ENCODE peak calls at places on chromosomes 4 and X, in seven cellular contexts. Z is mammary epithelial cell, P is omental fat pad, K is endodermal cell, R is uterus, M is SK-N-SH, Y is tibial nerve. G is an unnamed sample.

GRCh38 chrX:44906041-44906440 is 33.1 kb downstream of the KDM6A start:
- DNase-seq in Z (no peak), P (no peak), K (no peak), R (no peak), M (no peak), Y (no peak), G (no peak)

GRCh38 chr4:74547042-74547441 is 102.1 kb downstream of the AREG start:
- DNase-seq in Z (peak), P (no peak), K (no peak), R (no peak), M (no peak), Y (no peak), G (no peak)

GRCh38 chr4:180923476-180923875 is 1319.7 kb upstream of the TENM3 start:
- DNase-seq in Z (peak), P (no peak), K (no peak), R (no peak), M (no peak), Y (no peak), G (no peak)

GRCh38 chrX:54180403-54180802 is 2.7 kb downstream of the FAM120C start:
- DNase-seq in Z (no peak), P (no peak), K (no peak), R (no peak), M (no peak), Y (no peak), G (no peak)

GRCh38 chrX:17588303-17588702 is 149.0 kb upstream of the SCML1 start:
- DNase-seq in Z (no peak), P (no peak), K (no peak), R (no peak), M (no peak), Y (no peak), G (no peak)

GRCh38 chr4:156615066-156615514 is 356.5 kb downstream of the PDGFC start:
- DNase-seq in Z (peak), P (no peak), K (no peak), R (no peak), M (no peak), Y (no peak), G (no peak)

GRCh38 chrX:6184900-6185515 is 43.7 kb downstream of the NLGN4X start:
- DNase-seq in Z (peak), P (no peak), K (no peak), R (no peak), M (no peak), Y (no peak), G (no peak)

GRCh38 chr4:141350122-141350904 is 129.6 kb downstream of the ZNF330 start:
- DNase-seq in Z (peak), P (no peak), K (no peak), R (peak), M (no peak), Y (no peak), G (no peak)

GRCh38 chrX:139759637-139760036 is 51.7 kb upstream of the MCF2 start:
- DNase-seq in Z (peak), P (no peak), K (peak), R (no peak), M (no peak), Y (no peak), G (no peak)

GRCh38 chrX:826448-826847 is 195.9 kb downstream of the SHOX start:
- DNase-seq in Z (no peak), P (no peak), K (no peak), R (no peak), M (no peak), Y (no peak), G (no peak)

GRCh38 chrX:148133099-148133725 is 152.1 kb downstream of the FMR1NB start:
- DNase-seq in Z (peak), P (no peak), K (no peak), R (no peak), M (no peak), Y (no peak), G (no peak)

GRCh38 chr4:26719954-26720552 is 136.2 kb downstream of the TBC1D19 start:
- DNase-seq in Z (no peak), P (no peak), K (no peak), R (no peak), M (peak), Y (no peak), G (no peak)

GRCh38 chr4:41957634-41958033 is 22.4 kb downstream of the TMEM33 start:
- DNase-seq in Z (no peak), P (no peak), K (no peak), R (no peak), M (peak), Y (no peak), G (no peak)

GRCh38 chr4:41967392-41967791 is 14.2 kb upstream of the DCAF4L1 start:
- DNase-seq in Z (no peak), P (no peak), K (no peak), R (no peak), M (no peak), Y (no peak), G (no peak)

GRCh38 chr4:41964401-41964800 is 17.2 kb upstream of the DCAF4L1 start:
- DNase-seq in Z (no peak), P (no peak), K (no peak), R (no peak), M (no peak), Y (no peak), G (no peak)

DNA sequence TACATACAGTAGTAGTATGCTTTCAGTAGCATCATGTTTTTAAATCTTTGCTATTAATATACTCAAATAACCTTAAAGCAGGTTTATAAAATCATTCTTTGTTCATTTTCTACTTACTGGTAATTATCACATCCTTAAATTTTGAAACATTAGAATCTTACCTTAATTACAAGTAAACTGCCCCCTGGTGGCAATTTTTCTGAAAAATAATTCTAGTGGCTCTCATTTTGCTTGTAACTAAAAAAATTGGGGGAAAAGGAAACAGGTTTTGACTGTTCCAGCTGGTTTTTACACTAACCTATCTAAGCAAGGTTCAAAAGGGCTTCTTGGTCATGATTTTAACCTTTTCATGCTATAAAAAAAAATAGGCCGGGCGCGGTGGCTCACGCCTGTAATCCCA is 18.5 kb upstream of the DCAF4L1 start:
- DNase-seq in Z (no peak), P (no peak), K (no peak), R (no peak), M (peak), Y (no peak), G (no peak)
- TF ChIP-seq CTCF in Z (peak), P (no peak), K (peak), R (no peak), M (peak), Y (no peak), G (peak)

GRCh38 chrX:111169141-111169540 is 73.2 kb downstream of the PAK3 start:
- DNase-seq in Z (no peak), P (no peak), K (no peak), R (no peak), M (no peak), Y (no peak), G (no peak)

GRCh38 chrX:111167334-111167733 is 71.3 kb downstream of the PAK3 start:
- DNase-seq in Z (no peak), P (no peak), K (no peak), R (no peak), M (no peak), Y (no peak), G (no peak)

GRCh38 chrX:111168314-111168713 is 72.3 kb downstream of the PAK3 start:
- DNase-seq in Z (peak), P (no peak), K (peak), R (no peak), M (peak), Y (no peak), G (no peak)

GRCh38 chrX:111165902-111166301 is 69.9 kb downstream of the PAK3 start:
- DNase-seq in Z (no peak), P (no peak), K (no peak), R (no peak), M (no peak), Y (no peak), G (no peak)

GRCh38 chrX:111164728-111165127 is 68.7 kb downstream of the PAK3 start:
- DNase-seq in Z (no peak), P (no peak), K (no peak), R (no peak), M (peak), Y (no peak), G (no peak)
- TF ChIP-seq CTCF in Z (peak), P (no peak), K (peak), R (peak), M (peak), Y (no peak), G (peak)

DNA sequence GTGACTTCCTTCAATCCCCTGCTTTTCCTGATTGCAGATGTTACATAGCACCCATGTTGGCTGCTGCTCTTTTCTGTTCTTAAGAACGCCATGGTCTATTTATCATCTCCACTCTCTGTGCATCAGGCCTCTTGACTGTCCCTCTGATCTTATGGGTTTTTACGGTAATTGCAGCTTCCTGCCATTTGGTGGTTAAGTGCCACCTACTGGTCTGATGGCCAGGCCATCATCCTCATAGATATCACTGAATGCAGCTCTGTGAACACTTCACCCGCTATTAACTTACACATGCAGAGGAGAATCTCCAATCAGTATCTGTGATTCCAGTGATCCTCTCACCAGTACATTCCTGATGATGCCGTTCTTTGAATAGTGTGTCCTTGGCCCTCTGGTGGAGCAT is 382.4 kb downstream of the TRAM1L1 start:
- DNase-seq in Z (no peak), P (no peak), K (peak), R (no peak), M (peak), Y (no peak), G (no peak)
- TF ChIP-seq CTCF in Z (no peak), P (no peak), K (peak), R (no peak), M (peak), Y (no peak), G (peak)

GRCh38 chrX:9860826-9861225 is 74.6 kb downstream of the SHROOM2 start:
- DNase-seq in Z (peak), P (no peak), K (no peak), R (no peak), M (no peak), Y (no peak), G (no peak)

GRCh38 chrX:9859711-9860555 is 73.7 kb downstream of the SHROOM2 start:
- DNase-seq in Z (no peak), P (no peak), K (no peak), R (no peak), M (no peak), Y (no peak), G (no peak)

GRCh38 chrX:9862953-9863352 is 76.7 kb downstream of the SHROOM2 start:
- DNase-seq in Z (no peak), P (no peak), K (no peak), R (no peak), M (no peak), Y (no peak), G (no peak)

GRCh38 chrX:9862525-9862924 is 76.3 kb downstream of the SHROOM2 start:
- DNase-seq in Z (no peak), P (no peak), K (no peak), R (no peak), M (no peak), Y (no peak), G (no peak)

GRCh38 chrX:9861711-9862110 is 75.5 kb downstream of the SHROOM2 start:
- DNase-seq in Z (no peak), P (no peak), K (no peak), R (no peak), M (no peak), Y (no peak), G (no peak)
- TF ChIP-seq CTCF in Z (no peak), P (no peak), K (no peak), R (no peak), M (no peak), Y (no peak), G (no peak)

DNA sequence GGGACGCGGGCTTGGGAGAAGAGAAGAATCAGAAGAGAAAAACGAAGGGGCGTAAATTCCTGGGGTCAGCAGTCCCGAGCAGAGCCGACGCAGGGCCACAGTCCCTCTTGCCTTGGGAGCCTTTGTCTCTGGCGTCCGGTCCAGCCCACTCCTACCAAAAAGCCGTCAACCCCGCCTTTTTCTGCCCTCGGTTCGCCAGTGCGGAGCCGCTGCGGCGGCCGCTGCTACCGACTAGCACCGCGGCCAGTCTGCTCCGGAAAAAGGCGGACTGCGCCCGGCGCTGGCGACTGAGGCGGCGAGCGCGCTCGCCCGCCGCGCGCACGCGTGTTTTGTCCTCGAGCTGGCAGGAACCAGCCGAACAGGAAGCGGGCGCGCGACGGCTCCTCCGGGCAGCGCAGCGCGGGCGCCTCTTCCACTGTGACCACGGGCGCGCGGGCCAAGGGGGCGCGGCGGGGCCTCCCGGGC is 502 bp downstream of the HNRNPDL start:
- DNase-seq in Z (peak), P (no peak), K (no peak), R (no peak), M (no peak), Y (no peak), G (no peak)
- TF ChIP-seq CTCF in Z (no peak), P (no peak), K (no peak), R (no peak), M (no peak), Y (no peak), G (peak)

GRCh38 chr4:122140834-122141233 is 11.3 kb upstream of the BLTP1 start:
- DNase-seq in Z (no peak), P (no peak), K (no peak), R (no peak), M (no peak), Y (no peak), G (no peak)
- TF ChIP-seq CTCF in Z (no peak), P (no peak), K (no peak), R (no peak), M (no peak), Y (no peak), G (no peak)

GRCh38 chr4:100786481-100786880 is 268.7 kb upstream of the EMCN start:
- DNase-seq in Z (no peak), P (no peak), K (no peak), R (no peak), M (no peak), Y (no peak), G (no peak)
- TF ChIP-seq CTCF in Z (no peak), P (no peak), K (no peak), R (no peak), M (no peak), Y (no peak), G (no peak)

DNA sequence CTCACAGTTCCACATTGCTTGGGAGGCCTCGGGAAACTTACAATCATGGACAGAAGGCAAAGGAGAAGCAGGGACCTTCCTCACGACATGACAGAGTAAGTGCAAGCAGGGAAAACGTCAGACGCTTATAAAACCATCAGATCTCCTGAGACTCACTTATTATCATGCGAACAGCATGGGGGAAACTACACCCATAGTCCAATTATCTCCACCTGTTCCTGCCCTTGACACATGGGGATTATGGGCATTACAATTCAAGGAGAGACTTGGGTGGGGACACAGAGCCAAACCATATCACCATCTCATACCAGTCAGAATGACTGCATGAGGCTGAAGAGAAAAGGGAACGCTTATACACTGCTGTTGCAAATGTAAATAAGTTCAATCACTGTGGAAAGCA is 1066.9 kb upstream of the PCDH7 start:
- DNase-seq in Z (no peak), P (no peak), K (no peak), R (no peak), M (no peak), Y (no peak), G (no peak)
- TF ChIP-seq CTCF in Z (no peak), P (no peak), K (no peak), R (no peak), M (no peak), Y (no peak), G (no peak)

GRCh38 chr4:112075129-112075753 is 70.0 kb upstream of the FAM241A start:
- DNase-seq in Z (peak), P (no peak), K (peak), R (no peak), M (peak), Y (no peak), G (no peak)
- TF ChIP-seq CTCF in Z (peak), P (no peak), K (peak), R (peak), M (peak), Y (peak), G (peak)